ENCODE peak calls at places on chromosomes 2 and 18, in five cellular contexts. K is iris pigment epithelial cell; A is GM04504; T is stimulated activated CD4-positive, alpha-beta T cell treated with anti-CD3 and anti-CD28 coated beads, Interleukin-4, amount 100 ng/mL, for 48 hours; N is NCI-H1417. J is an unnamed sample.

GRCh38 chr2:15313657-15314056 is 247.5 kb downstream of the NBAS start:
- DNase-seq in K (peak; percentile 72), A (no peak), T (no peak), N (no peak), J (no peak)

GRCh38 chr18:42255908-42256765 is 301.1 kb downstream of the PIK3C3 start:
- DNase-seq in K (no peak), A (no peak), T (no peak), N (no peak), J (no peak)

GRCh38 chr2:233832869-233833812 is 21.2 kb downstream of the HJURP start:
- DNase-seq in K (peak; percentile 74), A (peak; percentile 5), T (no peak), N (peak; percentile 25), J (peak; percentile 23)

GRCh38 chr2:63078852-63079606 is 28.4 kb downstream of the OTX1 start:
- DNase-seq in K (peak; percentile 23), A (no peak), T (no peak), N (no peak), J (no peak)

GRCh38 chr2:137888845-137889244 is 75.4 kb upstream of the HNMT start:
- DNase-seq in K (peak; percentile 21), A (no peak), T (no peak), N (peak; percentile 54), J (no peak)

GRCh38 chr2:62091471-62091870 is 104.4 kb upstream of the B3GNT2 start:
- DNase-seq in K (no peak), A (no peak), T (no peak), N (no peak), J (no peak)

GRCh38 chr2:54497738-54498680 is 41.9 kb downstream of the SPTBN1 start:
- DNase-seq in K (peak; percentile 47), A (no peak), T (no peak), N (peak; percentile 40), J (no peak)

GRCh38 chr2:237511421-237511820 is 24.4 kb downstream of the MLPH start:
- DNase-seq in K (peak; percentile 54), A (peak; percentile 48), T (no peak), N (no peak), J (no peak)

GRCh38 chr2:238952261-238952924 is 104.5 kb downstream of the TWIST2 start:
- DNase-seq in K (no peak), A (no peak), T (no peak), N (no peak), J (no peak)

GRCh38 chr2:119644186-119644585 is 34.8 kb upstream of the TMEM177 start:
- DNase-seq in K (peak; percentile 75), A (no peak), T (no peak), N (no peak), J (no peak)

GRCh38 chr2:149597050-149598013 is 9.8 kb upstream of the MMADHC start:
- DNase-seq in K (peak; percentile 91), A (peak; percentile 85), T (no peak), N (peak; percentile 62), J (peak; percentile 78)

GRCh38 chr2:10414000-10414451 is 34.1 kb downstream of the ODC1 start:
- DNase-seq in K (peak; percentile 69), A (no peak), T (no peak), N (peak; percentile 53), J (peak; percentile 15)

GRCh38 chr2:211609127-211609526 is 929.5 kb downstream of the ERBB4 start:
- DNase-seq in K (no peak), A (no peak), T (no peak), N (no peak), J (no peak)

GRCh38 chr2:10079192-10079930 is 850 bp downstream of the CYS1 start:
- DNase-seq in K (peak; percentile 70), A (peak; percentile 55), T (no peak), N (peak; percentile 72), J (peak; percentile 28)

GRCh38 chr18:57171026-57171425 is 24.1 kb downstream of the BOD1L2 start:
- DNase-seq in K (no peak), A (no peak), T (no peak), N (no peak), J (no peak)

GRCh38 chr2:100058014-100058310 is 84.4 kb downstream of the AFF3 start:
- DNase-seq in K (peak; percentile 28), A (no peak), T (no peak), N (no peak), J (no peak)

GRCh38 chr2:108944601-108945241 is 44.3 kb downstream of the EDAR start:
- DNase-seq in K (no peak), A (no peak), T (no peak), N (no peak), J (no peak)

J was measured in NCI-H1105 treated with DMSO at 0.1 percent for 48 hours.